ENCODE peak calls at places on chromosomes 7 and 10, in four cellular contexts. Z is activated CD4-positive, alpha-beta T cell treated with anti-CD3 and anti-CD28 coated beads, Interleukin-2, amount 50 U/mL, for 48 hours; S is NCI-H82; C is left kidney. T is an unnamed sample.

GRCh38 chr10:29880856-29881255 is 178.5 kb downstream of the JCAD start:
- DNase-seq in Z (no peak), S (no peak), C (no peak), T (no peak)

GRCh38 chr10:36608866-36609265 is 516.5 kb upstream of the ANKRD30A start:
- DNase-seq in Z (no peak), S (no peak), C (no peak), T (no peak)

GRCh38 chr10:84214612-84215235 is 10.6 kb downstream of the LRIT2 start:
- DNase-seq in C (peak; percentile 17), Z (peak; percentile 54), S (peak; percentile 35), T (peak; percentile 70)

GRCh38 chr10:30185916-30186315 is 126.5 kb upstream of the JCAD start:
- DNase-seq in C (no peak), S (no peak), Z (no peak), T (no peak)

GRCh38 chr7:31053986-31054385 is 1.9 kb downstream of the ADCYAP1R1 start:
- DNase-seq in C (no peak), Z (no peak), S (no peak), T (no peak)

GRCh38 chr7:142364551-142364950 is 106.7 kb upstream of the PRSS58 start:
- DNase-seq in Z (no peak), S (no peak), C (no peak), T (no peak)

GRCh38 chr10:43390791-43391190 is 18.2 kb downstream of the HNRNPF start:
- DNase-seq in S (peak; percentile 46), C (peak; percentile 63), Z (no peak), T (no peak)

GRCh38 chr7:46551603-46552002 is 630.5 kb upstream of the IGFBP3 start:
- DNase-seq in C (no peak), S (no peak), Z (no peak), T (no peak)

GRCh38 chr7:137642467-137642866 is 204.3 kb downstream of the DGKI start:
- DNase-seq in Z (no peak), S (no peak), C (no peak), T (no peak)